ENCODE peak calls at places on chromosomes 6 and 20, in seven cellular contexts. N, R, U, O, I, L and C are unnamed samples.

GRCh38 chr6:110874880-110875547 is 429 bp downstream of the AMD1 start:
- DNase-seq in N (peak; percentile 32), O (no peak), L (no peak), U (no peak), I (no peak), R (no peak), C (no peak)

GRCh38 chr6:31729979-31730630 is 1.0 kb upstream of the DDAH2 start:
- DNase-seq in I (peak; percentile 96), O (peak; percentile 85), L (peak; percentile 65), U (peak; percentile 94), N (peak; percentile 93), R (peak; percentile 94), C (peak; percentile 92)

GRCh38 chr6:106194949-106195919 is 109.1 kb downstream of the PRDM1 start:
- DNase-seq in L (peak; percentile 39), O (peak; percentile 68), N (no peak), R (no peak), I (no peak), U (peak; percentile 38), C (no peak)

GRCh38 chr20:63401384-63402110 is 40.4 kb upstream of the CHRNA4 start:
- DNase-seq in I (no peak), N (no peak), U (no peak), L (no peak), R (no peak), O (no peak), C (no peak)

GRCh38 chr6:49919935-49920644 is 43.9 kb downstream of the DEFB114 start:
- DNase-seq in N (no peak), R (no peak), U (no peak), I (no peak), L (no peak), O (no peak), C (no peak)

GRCh38 chr6:37783831-37784584 is 35.5 kb upstream of the ZFAND3 start:
- DNase-seq in L (no peak), U (peak; percentile 45), I (peak; percentile 66), N (no peak), O (no peak), R (no peak), C (peak; percentile 57)

GRCh38 chr6:8908638-8909037 is 473.3 kb upstream of the SLC35B3 start:
- DNase-seq in I (no peak), N (no peak), O (no peak), R (no peak), L (no peak), U (no peak), C (no peak)

GRCh38 chr6:75759207-75759606 is 10.2 kb downstream of the MYO6 start:
- DNase-seq in L (no peak), U (peak; percentile 3), R (no peak), N (no peak), I (no peak), O (no peak), C (no peak)

GRCh38 chr20:25553819-25554296 is 31.5 kb downstream of the NINL start:
- DNase-seq in N (no peak), I (no peak), L (no peak), R (no peak), O (peak; percentile 67), U (no peak), C (peak; percentile 76)

GRCh38 chr6:140441256-140441655 is 1066.8 kb upstream of the CITED2 start:
- DNase-seq in U (peak; percentile 90), R (peak; percentile 49), O (peak; percentile 63), N (peak; percentile 48), L (peak; percentile 66), I (peak; percentile 52), C (peak; percentile 83)

GRCh38 chr6:19839237-19839546 is 2.0 kb downstream of the ID4 start:
- DNase-seq in N (no peak), R (no peak), L (no peak), I (no peak), U (no peak), O (peak; percentile 7), C (peak; percentile 7)

GRCh38 chr6:98843274-98844243 is 9.2 kb downstream of the POU3F2 start:
- DNase-seq in U (peak; percentile 45), L (no peak), R (peak; percentile 55), I (peak; percentile 72), O (no peak), N (peak; percentile 32), C (no peak)

GRCh38 chr6:134007077-134007476 is 45.3 kb downstream of the SLC2A12 start:
- DNase-seq in U (no peak), L (no peak), O (no peak), R (no peak), I (no peak), N (no peak), C (no peak)

GRCh38 chr20:53677447-53678314 is 84.0 kb upstream of the ZNF217 start:
- DNase-seq in I (no peak), L (no peak), N (no peak), U (peak; percentile 73), O (peak; percentile 46), R (peak; percentile 42), C (peak; percentile 58)

GRCh38 chr20:61940976-61941720 is 124.5 kb downstream of the TAF4 start:
- DNase-seq in O (no peak), U (no peak), L (no peak), R (no peak), I (peak; percentile 43), N (no peak), C (no peak)

GRCh38 chr20:54041336-54041735 is 29.1 kb downstream of the BCAS1 start:
- DNase-seq in I (no peak), N (no peak), L (no peak), R (no peak), U (no peak), O (no peak), C (no peak)

GRCh38 chr6:36920546-36920945 is 34.0 kb upstream of the PI16 start:
- DNase-seq in U (no peak), L (no peak), O (peak; percentile 54), R (no peak), N (no peak), I (no peak), C (no peak)

GRCh38 chr20:62655291-62656204 is 13.2 kb downstream of the SLCO4A1 start:
- DNase-seq in R (no peak), L (no peak), U (no peak), O (no peak), N (no peak), I (no peak), C (no peak)

GRCh38 chr6:35318200-35318844 is 20.7 kb downstream of the DEF6 start:
- DNase-seq in I (peak; percentile 100), U (peak; percentile 96), L (peak; percentile 87), O (peak; percentile 72), R (peak; percentile 96), N (peak; percentile 90), C (peak; percentile 79)

GRCh38 chr20:35695245-35695749 is 3.9 kb downstream of the NFS1 start:
- DNase-seq in O (no peak), U (no peak), N (no peak), L (no peak), I (no peak), R (no peak), C (no peak)

GRCh38 chr6:47519279-47519678 is 41.7 kb downstream of the CD2AP start:
- DNase-seq in U (no peak), R (no peak), L (no peak), N (no peak), O (no peak), I (no peak), C (no peak)

GRCh38 chr6:14274016-14274415 is 156.4 kb downstream of the CD83 start:
- DNase-seq in O (no peak), R (peak; percentile 8), U (no peak), I (peak; percentile 35), L (no peak), N (no peak), C (no peak)

GRCh38 chr6:38354905-38355304 is 284.8 kb downstream of the BTBD9 start:
- DNase-seq in I (no peak), O (no peak), U (no peak), L (no peak), N (no peak), R (no peak), C (peak; percentile 19)

GRCh38 chr6:30399390-30400058 is 54.6 kb downstream of the RPP21 start:
- DNase-seq in R (no peak), I (no peak), U (no peak), L (no peak), O (peak; percentile 25), N (no peak), C (no peak)

GRCh38 chr6:166627875-166628849 is 1.1 kb upstream of the RPS6KA2 start:
- DNase-seq in U (peak; percentile 75), N (peak; percentile 85), R (peak; percentile 68), O (peak; percentile 55), I (peak; percentile 78), L (peak; percentile 56), C (peak; percentile 77)

GRCh38 chr6:3383525-3383924 is 73.3 kb downstream of the SLC22A23 start:
- DNase-seq in R (no peak), O (peak; percentile 72), N (no peak), I (no peak), U (no peak), L (no peak), C (peak; percentile 28)

GRCh38 chr6:32198866-32199265 is 6.4 kb upstream of the GPSM3 start:
- DNase-seq in R (no peak), N (no peak), U (no peak), O (no peak), I (no peak), L (no peak), C (no peak)

GRCh38 chr20:49186535-49187329 is 1.4 kb downstream of the STAU1 start:
- DNase-seq in R (no peak), N (peak; percentile 15), U (peak; percentile 69), L (peak; percentile 54), I (no peak), O (peak; percentile 62), C (peak; percentile 83)

GRCh38 chr20:33518071-33518470 is 28.2 kb downstream of the CBFA2T2 start:
- DNase-seq in L (no peak), I (no peak), O (peak; percentile 75), U (peak; percentile 31), R (no peak), N (no peak), C (peak; percentile 81)
- H2BK5ac ChIP-seq in L (no peak overlapping the region), I (no peak overlapping the region), O (peak overlapping the region; percentile 42), U (no peak overlapping the region), R (no peak overlapping the region), N (no peak overlapping the region), C (no peak overlapping the region)

GRCh38 chr6:43215066-43215465 is 14.2 kb downstream of the DNPH1 start:
- DNase-seq in N (no peak), R (no peak), O (no peak), I (no peak), U (no peak), L (no peak), C (no peak)
- H2BK5ac ChIP-seq in N (no peak overlapping the region), R (no peak overlapping the region), O (no peak overlapping the region), I (no peak overlapping the region), U (no peak overlapping the region), L (no peak overlapping the region), C (no peak overlapping the region)

DNA sequence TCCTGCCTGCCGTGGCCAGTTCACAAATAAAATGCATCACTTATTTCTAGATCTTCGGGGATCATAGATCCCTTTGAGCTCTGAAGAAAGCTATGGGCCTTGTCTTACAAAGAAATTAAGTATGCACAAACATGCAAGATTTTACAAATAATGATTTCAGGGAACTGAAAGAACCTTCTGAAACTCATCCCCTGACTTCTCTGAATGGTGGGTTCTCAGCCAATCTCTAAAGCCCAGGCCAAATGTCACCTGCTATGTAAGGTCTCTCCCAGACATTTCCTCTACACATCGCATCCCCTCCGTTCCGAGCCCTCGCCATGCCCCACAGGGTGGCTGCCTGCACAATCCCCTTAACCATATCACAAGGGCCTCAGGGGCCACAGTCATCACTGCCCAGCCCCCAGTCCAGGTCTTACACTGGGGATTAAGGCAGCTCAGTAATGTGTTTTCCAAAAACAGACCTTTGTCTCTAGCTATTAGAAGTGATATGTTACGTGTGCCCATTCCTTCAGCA is 16.1 kb upstream of the ANKRD60 start:
- DNase-seq in I (no peak), O (no peak), R (no peak), N (no peak), L (no peak), U (no peak), C (no peak)
- H2BK5ac ChIP-seq in I (no peak overlapping the region), O (peak overlapping the region; percentile 43), R (no peak overlapping the region), N (no peak overlapping the region), L (no peak overlapping the region), U (no peak overlapping the region), C (no peak overlapping the region)

GRCh38 chr6:121608270-121608669 is 172.8 kb downstream of the GJA1 start:
- DNase-seq in O (peak; percentile 64), L (no peak), U (no peak), N (no peak), R (no peak), I (no peak), C (peak; percentile 77)
- H2BK5ac ChIP-seq in O (no peak overlapping the region), L (no peak overlapping the region), U (no peak overlapping the region), N (no peak overlapping the region), R (no peak overlapping the region), I (no peak overlapping the region), C (no peak overlapping the region)